ENCODE peak calls at places on chromosomes 6 and 20, in nine cellular contexts. T is fibroblast of pulmonary artery, C is GM20000, W is endothelial cell, O is neural crest cell, V is tibial nerve, Z is AG04450, I is WERI-Rb-1, A is uterus. N is an unnamed sample.

GRCh38 chr6:76876922-76877553 is 586.3 kb downstream of the HTR1B start:
- DNase-seq in V (no peak), O (peak; percentile 70), A (no peak), C (peak; percentile 6), Z (no peak), T (peak; percentile 68), I (peak; percentile 33), W (peak; percentile 68), N (no peak)

GRCh38 chr6:2509746-2510145 is 241.0 kb downstream of the MYLK4 start:
- DNase-seq in A (no peak), C (no peak), Z (no peak), O (no peak), I (no peak), V (no peak), T (no peak), W (no peak), N (no peak)

GRCh38 chr6:161949531-161949930 is 675.7 kb upstream of the AGPAT4 start:
- DNase-seq in O (no peak), Z (no peak), V (no peak), C (no peak), W (no peak), A (no peak), I (no peak), T (no peak), N (no peak)

GRCh38 chr6:159833556-159833955 is 33.5 kb downstream of the PNLDC1 start:
- DNase-seq in I (no peak), W (no peak), V (no peak), O (no peak), T (peak; percentile 38), A (no peak), Z (no peak), C (no peak), N (no peak)

GRCh38 chr20:11716239-11716944 is 201.3 kb upstream of the BTBD3 start:
- DNase-seq in A (no peak), W (peak; percentile 48), T (peak; percentile 39), I (peak; percentile 61), Z (peak; percentile 71), C (no peak), O (peak; percentile 5), V (no peak), N (no peak)

GRCh38 chr20:37669062-37669772 is 24.6 kb upstream of the CTNNBL1 start:
- DNase-seq in V (no peak), C (no peak), A (no peak), I (no peak), T (no peak), Z (no peak), O (no peak), W (no peak), N (no peak)

GRCh38 chr20:52996726-52997125 is 24.6 kb downstream of the TSHZ2 start:
- DNase-seq in O (no peak), C (no peak), Z (no peak), A (no peak), V (no peak), I (no peak), W (no peak), T (no peak), N (no peak)

GRCh38 chr20:37296371-37296770 is 6.9 kb downstream of the MANBAL start:
- DNase-seq in C (no peak), V (no peak), T (no peak), Z (no peak), O (no peak), A (no peak), I (no peak), W (no peak), N (no peak)

GRCh38 chr6:142416179-142416578 is 114.4 kb downstream of the ADGRG6 start:
- DNase-seq in W (no peak), I (no peak), C (no peak), T (peak; percentile 97), A (no peak), Z (peak; percentile 90), V (no peak), O (no peak), N (no peak)

GRCh38 chr20:39070484-39071231 is 108.5 kb downstream of the DHX35 start:
- DNase-seq in Z (no peak), I (no peak), W (no peak), O (no peak), C (no peak), T (peak; percentile 21), A (no peak), V (no peak), N (no peak)

GRCh38 chr6:11770546-11771466 is 7.8 kb downstream of the ADTRP start:
- DNase-seq in Z (peak; percentile 96), C (peak; percentile 19), I (peak; percentile 78), V (peak; percentile 88), T (peak; percentile 98), W (no peak), O (no peak), A (peak; percentile 87), N (no peak)

GRCh38 chr20:36478137-36478905 is 63.0 kb upstream of the MYL9 start:
- DNase-seq in O (no peak), V (no peak), A (no peak), C (no peak), Z (no peak), T (no peak), I (no peak), W (no peak), N (no peak)

GRCh38 chr6:167979436-167980090 is 17.9 kb upstream of the KIF25 start:
- DNase-seq in Z (no peak), C (no peak), O (no peak), T (no peak), I (no peak), W (no peak), V (no peak), A (no peak), N (no peak)

GRCh38 chr6:42104095-42104806 is 38.2 kb downstream of the C6orf132 start:
- DNase-seq in C (peak; percentile 92), I (no peak), A (peak; percentile 47), W (peak; percentile 78), Z (no peak), O (peak; percentile 67), V (peak; percentile 61), T (peak; percentile 85), N (no peak)
- TF ChIP-seq CTCF in C (peak; percentile 93), I (peak; percentile 30), A (peak; percentile 37), W (peak; percentile 88), Z (peak; percentile 66), O (peak; percentile 74), V (peak; percentile 64), T (peak; percentile 76), N (peak; percentile 3)

DNA sequence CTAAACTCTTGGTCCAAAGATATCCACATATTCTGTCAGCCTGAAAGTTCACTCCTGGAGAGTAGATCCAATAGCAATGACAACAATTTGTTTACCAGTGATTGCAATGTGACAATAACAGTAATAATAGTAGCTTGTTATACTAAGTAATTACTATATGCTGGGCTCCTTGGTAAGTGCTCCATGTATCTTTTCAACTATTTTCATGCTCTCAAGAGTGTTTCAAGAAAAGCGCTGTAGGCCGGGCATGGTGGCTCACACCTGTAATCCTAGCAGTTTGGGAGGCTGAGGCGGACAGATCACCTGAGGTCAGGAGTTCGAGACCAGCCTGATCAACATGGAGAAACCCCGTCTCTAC is 15.4 kb downstream of the BCL2L1 start:
- DNase-seq in I (no peak), C (no peak), W (no peak), Z (no peak), A (no peak), V (no peak), O (no peak), T (no peak), N (no peak)
- TF ChIP-seq CTCF in I (no peak), C (no peak), W (no peak), Z (no peak), A (no peak), V (no peak), O (no peak), T (no peak), N (no peak)

GRCh38 chr6:137921823-137922222 is 54.8 kb downstream of the TNFAIP3 start:
- DNase-seq in V (no peak), C (no peak), O (no peak), W (no peak), A (no peak), T (no peak), I (no peak), Z (no peak), N (no peak)
- TF ChIP-seq CTCF in V (no peak), C (no peak), O (no peak), W (no peak), A (no peak), T (peak; percentile 16), I (peak; percentile 25), Z (peak; percentile 24), N (no peak)

DNA sequence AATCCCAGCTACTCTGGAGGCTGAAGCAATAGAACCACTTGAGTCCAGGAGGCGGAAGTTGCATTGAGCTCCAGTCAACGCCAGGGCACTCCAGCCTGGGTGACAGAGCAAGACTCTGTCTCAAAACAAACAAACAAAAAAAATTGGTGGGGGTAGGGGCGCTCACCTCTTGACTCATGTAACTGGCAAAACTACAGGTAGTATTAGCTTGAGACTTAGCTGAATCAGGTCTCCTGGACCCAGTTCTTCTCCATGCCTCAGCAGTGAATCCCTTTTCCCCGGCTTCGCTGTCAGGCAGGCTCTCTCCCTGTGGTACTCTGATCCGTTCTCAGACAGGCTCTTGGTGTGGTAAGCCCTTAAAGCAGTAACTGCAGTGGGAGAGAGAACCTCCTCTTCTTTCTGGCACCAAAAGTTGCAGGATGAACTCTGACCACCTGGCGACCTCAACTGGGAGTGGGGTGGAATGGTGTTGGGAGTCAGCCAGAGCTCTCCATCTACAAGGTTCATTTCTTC is 12.9 kb downstream of the SLC9A8 start:
- DNase-seq in A (no peak), O (no peak), T (no peak), V (no peak), W (no peak), Z (no peak), I (no peak), C (no peak), N (no peak)
- TF ChIP-seq CTCF in A (no peak), O (no peak), T (no peak), V (no peak), W (no peak), Z (no peak), I (peak; percentile 1), C (no peak), N (no peak)